ENCODE peak calls at places on chromosomes 4 and X, in seven cellular contexts. W is fibroblast of mammary gland, V is dorsolateral prefrontal cortex, L is K562, U is A549, S is colonic mucosa, H is brain microvascular endothelial cell. A is an unnamed sample.

GRCh38 chr4:140748171-140748570 is 8.0 kb downstream of the TBC1D9 start:
- DNase-seq in H (no peak), V (no peak), W (no peak), U (no peak), S (no peak), L (no peak), A (no peak)

GRCh38 chr4:123939621-123940020 is 543.0 kb downstream of the SPRY1 start:
- DNase-seq in V (no peak), H (peak; percentile 81), U (no peak), S (no peak), W (peak; percentile 90), L (no peak), A (peak; percentile 63)

GRCh38 chrX:25427873-25428555 is 412.2 kb upstream of the ARX start:
- DNase-seq in H (no peak), L (peak; percentile 0), V (no peak), U (no peak), W (no peak), S (no peak), A (no peak)

GRCh38 chr4:41142946-41143720 is 71.2 kb downstream of the APBB2 start:
- DNase-seq in U (no peak), H (peak; percentile 82), V (no peak), L (no peak), S (no peak), W (peak; percentile 96), A (peak; percentile 85)

GRCh38 chr4:168388890-168389289 is 70.3 kb upstream of the DDX60 start:
- DNase-seq in U (no peak), W (peak; percentile 68), V (no peak), S (no peak), L (no peak), H (peak; percentile 58), A (peak; percentile 42)

GRCh38 chr4:2295535-2296442 is 33.9 kb upstream of the MXD4 start:
- DNase-seq in H (no peak), V (no peak), S (no peak), W (no peak), L (no peak), U (no peak), A (no peak)

GRCh38 chr4:24794916-24795665 is at the start of gene SOD3:
- DNase-seq in S (peak; percentile 88), H (peak; percentile 81), U (no peak), V (no peak), L (peak; percentile 37), W (peak; percentile 90), A (no peak)

GRCh38 chr4:47733506-47733905 is 104.4 kb downstream of the CORIN start:
- DNase-seq in U (no peak), S (no peak), H (no peak), W (no peak), L (no peak), V (no peak), A (no peak)

GRCh38 chr4:42632653-42633382 is 24.1 kb downstream of the ATP8A1 start:
- DNase-seq in H (no peak), W (no peak), V (no peak), U (no peak), S (no peak), L (no peak), A (no peak)

GRCh38 chr4:108036252-108036651 is 46.6 kb downstream of the HADH start:
- DNase-seq in S (no peak), H (no peak), L (no peak), W (no peak), V (no peak), U (no peak), A (no peak)

GRCh38 chr4:38210396-38211114 is 250.4 kb downstream of the PTTG2 start:
- DNase-seq in S (no peak), L (no peak), W (no peak), U (no peak), H (peak; percentile 21), V (no peak), A (no peak)

GRCh38 chr4:3209551-3210325 is 39.2 kb upstream of the MSANTD1 start:
- DNase-seq in W (no peak), H (no peak), V (no peak), U (no peak), S (no peak), L (no peak), A (no peak)

GRCh38 chr4:175309041-175309440 is 390.9 kb downstream of the ADAM29 start:
- DNase-seq in V (no peak), H (peak; percentile 48), L (no peak), S (no peak), U (no peak), W (peak; percentile 39), A (no peak)

GRCh38 chr4:1113311-1114009 is at the start of gene RNF212:
- DNase-seq in W (peak; percentile 9), L (no peak), S (peak; percentile 32), U (peak; percentile 18), H (no peak), V (no peak), A (no peak)

GRCh38 chr4:20255251-20255586 is 3.5 kb downstream of the SLIT2 start:
- DNase-seq in L (no peak), W (no peak), S (no peak), H (no peak), V (no peak), U (no peak), A (no peak)

GRCh38 chr4:137923494-137923893 is 318.7 kb downstream of the SLC7A11 start:
- DNase-seq in L (no peak), W (no peak), S (no peak), U (no peak), H (no peak), V (no peak), A (no peak)

GRCh38 chrX:12811658-12812057 is 20.4 kb downstream of the PRPS2 start:
- DNase-seq in S (no peak), L (no peak), H (no peak), V (no peak), W (no peak), U (no peak), A (no peak)

GRCh38 chr4:73948990-73949706 is 32.7 kb downstream of the PF4 start:
- DNase-seq in U (no peak), L (no peak), W (no peak), S (no peak), V (no peak), H (no peak), A (no peak)

DNA sequence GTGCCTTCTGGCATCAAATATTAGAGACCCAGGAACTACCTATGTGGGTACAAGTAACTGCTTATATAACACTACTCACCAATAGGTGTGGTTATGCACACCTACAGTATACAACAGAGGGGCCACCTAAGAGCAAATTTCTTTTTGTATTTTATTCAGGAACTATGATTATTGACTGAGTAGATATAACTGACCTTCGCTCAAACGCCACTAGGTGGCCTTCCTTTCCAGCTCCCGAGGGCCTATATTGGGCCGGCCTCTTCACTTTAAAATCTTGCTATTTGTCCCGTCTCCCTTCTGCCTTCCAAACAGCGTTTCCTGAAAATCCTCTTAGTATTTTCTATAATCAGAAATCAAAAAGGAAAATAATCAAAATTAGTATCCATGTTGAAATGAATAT is 19.9 kb upstream of the PABPC5 start:
- DNase-seq in H (no peak), S (no peak), V (no peak), U (no peak), W (peak; percentile 11), L (no peak), A (no peak)
- TF ChIP-seq CTCF in H (no peak), S (no peak), V (peak; percentile 61), U (no peak), W (peak; percentile 44), L (no peak), A (no peak)

DNA sequence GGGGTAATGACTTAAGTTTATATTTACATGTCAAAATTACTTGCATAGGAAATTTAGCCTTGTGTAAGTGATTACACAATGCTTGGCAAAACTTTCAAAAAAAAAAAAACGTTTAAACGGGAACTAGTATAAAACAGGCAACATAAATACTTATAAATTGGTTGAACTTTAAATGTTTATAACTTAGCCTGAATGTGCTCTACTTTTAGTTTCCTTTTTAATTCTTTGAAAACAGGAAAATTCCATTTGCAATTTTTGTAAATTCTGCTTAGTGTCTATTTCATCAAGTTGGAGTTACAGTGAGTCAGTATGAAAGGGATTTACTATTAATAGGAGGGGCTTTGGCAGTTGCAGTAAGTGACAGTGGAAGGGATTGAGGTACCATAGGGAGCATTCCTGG is 2.6 kb downstream of the STAG2 start:
- DNase-seq in U (no peak), H (no peak), W (peak; percentile 30), S (no peak), V (no peak), L (no peak), A (no peak)
- H3K4me3 ChIP-seq in U (no peak overlapping the region), H (no peak overlapping the region), W (no peak overlapping the region), S (no peak overlapping the region), V (peak overlapping the region; percentile 81), L (peak overlapping the region; percentile 95), A (peak overlapping the region; percentile 52)

GRCh38 chr4:76802546-76803021 is 95.4 kb downstream of the SOWAHB start:
- DNase-seq in V (no peak), H (peak; percentile 27), W (no peak), L (peak; percentile 33), U (no peak), S (no peak), A (no peak)

GRCh38 chr4:76800902-76801301 is 97.0 kb downstream of the SOWAHB start:
- DNase-seq in V (no peak), L (no peak), W (no peak), S (no peak), H (no peak), U (no peak), A (no peak)

GRCh38 chr4:76803522-76803921 is 94.4 kb downstream of the SOWAHB start:
- DNase-seq in H (peak; percentile 96), S (no peak), V (no peak), W (peak; percentile 84), U (no peak), L (peak; percentile 54), A (no peak)

GRCh38 chr4:76799718-76800117 is 98.2 kb downstream of the SOWAHB start:
- DNase-seq in H (no peak), W (no peak), U (no peak), V (no peak), L (no peak), S (no peak), A (no peak)

DNA sequence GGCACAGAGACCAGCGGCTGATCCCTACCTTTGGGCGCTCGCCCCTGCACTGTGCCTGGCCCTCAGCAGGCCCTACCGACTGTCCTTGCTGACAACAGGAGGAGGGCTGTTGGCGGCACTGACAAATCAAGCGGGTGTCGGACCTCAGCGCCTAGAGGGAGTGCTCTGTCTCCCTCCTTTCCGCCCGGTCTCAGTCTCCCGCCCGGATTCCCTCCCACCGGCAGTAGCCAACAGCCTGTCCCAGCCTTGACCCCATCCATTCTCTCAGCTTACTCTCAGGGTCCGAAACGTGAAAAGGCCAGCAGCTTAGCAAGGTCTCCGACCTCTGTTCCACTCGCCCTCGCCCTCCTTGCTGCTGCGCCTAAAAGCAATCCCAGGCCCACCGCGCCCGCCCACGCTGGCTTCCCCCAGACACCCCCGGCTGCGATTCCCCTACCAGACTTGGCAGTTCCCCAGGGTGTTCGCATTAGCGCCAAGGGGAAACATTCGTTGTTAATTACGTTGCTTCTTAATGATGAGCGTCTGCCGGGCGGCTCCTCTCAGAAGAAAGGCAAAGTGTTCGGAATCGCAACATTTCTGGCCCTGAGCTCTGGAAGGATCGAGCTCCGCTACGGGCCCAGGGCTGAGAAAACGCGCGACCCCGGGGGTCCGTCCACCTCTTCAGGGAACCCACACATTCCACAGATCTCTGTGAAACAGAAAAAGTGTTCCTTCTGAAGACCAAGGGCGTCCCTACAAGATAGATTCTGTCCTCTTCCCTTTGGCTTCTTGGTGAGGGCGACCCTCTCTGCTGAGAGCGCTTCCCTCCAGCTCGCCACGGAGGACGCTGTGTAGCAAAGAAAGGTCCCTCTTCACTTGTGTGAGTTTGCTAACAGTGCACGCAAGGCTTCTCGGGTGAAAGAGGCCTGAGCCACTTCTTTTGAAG is 96.1 kb downstream of the SOWAHB start:
- DNase-seq in L (no peak), U (no peak), S (no peak), W (no peak), H (peak; percentile 22), V (no peak), A (no peak)
- TF ChIP-seq CTCF in L (no peak), U (no peak), S (no peak), W (no peak), H (peak; percentile 36), V (no peak), A (peak; percentile 21)

GRCh38 chrX:70132244-70132643 is 1.0 kb upstream of the IGBP1 start:
- DNase-seq in V (no peak), H (no peak), U (no peak), L (peak; percentile 3), S (no peak), W (peak; percentile 4), A (no peak)
- H3K4me3 ChIP-seq in V (no peak overlapping the region), H (no peak overlapping the region), U (no peak overlapping the region), L (no peak overlapping the region), S (no peak overlapping the region), W (no peak overlapping the region), A (no peak overlapping the region)